ENCODE peak calls at places on chromosomes 13 and 19, in four cellular contexts. One of them, this sample, is unnamed.

GRCh38 chr19:10839071-10840050 is 3.3 kb upstream of the TMED1 start:
- DNase-seq in tibial nerve: no peak
- DNase-seq in stomach: no peak
- DNase-seq in aorta: no peak
- DNase-seq in this sample: no peak

GRCh38 chr13:70723732-70724131 is 615.5 kb upstream of the KLHL1 start:
- DNase-seq in tibial nerve: no peak
- DNase-seq in stomach: no peak
- DNase-seq in aorta: no peak
- DNase-seq in this sample: no peak

GRCh38 chr13:112719556-112719955 is 29.7 kb downstream of the ATP11A start:
- DNase-seq in tibial nerve: no peak
- DNase-seq in stomach: no peak
- DNase-seq in aorta: no peak
- DNase-seq in this sample: no peak

GRCh38 chr19:48578891-48579290 is 26.9 kb downstream of the SULT2B1 start:
- DNase-seq in tibial nerve: no peak
- DNase-seq in stomach: no peak
- DNase-seq in aorta: no peak
- DNase-seq in this sample: peak; percentile 36

GRCh38 chr13:109166807-109167206 is 537.4 kb downstream of the MYO16 start:
- DNase-seq in tibial nerve: no peak
- DNase-seq in stomach: no peak
- DNase-seq in aorta: no peak
- DNase-seq in this sample: no peak

GRCh38 chr13:89750371-89750770 is 1597.1 kb upstream of the MIR17HG start:
- DNase-seq in tibial nerve: no peak
- DNase-seq in stomach: no peak
- DNase-seq in aorta: no peak
- DNase-seq in this sample: no peak

GRCh38 chr19:4089400-4089908 is 22.8 kb upstream of the ZBTB7A start:
- DNase-seq in tibial nerve: no peak
- DNase-seq in stomach: no peak
- DNase-seq in aorta: peak; percentile 79
- DNase-seq in this sample: no peak

GRCh38 chr13:37381502-37381901 is 217.1 kb downstream of the POSTN start:
- DNase-seq in tibial nerve: no peak
- DNase-seq in stomach: no peak
- DNase-seq in aorta: no peak
- DNase-seq in this sample: no peak

GRCh38 chr13:28658796-28659610 is at the start of gene POMP:
- DNase-seq in tibial nerve: peak; percentile 87
- DNase-seq in stomach: peak; percentile 93
- DNase-seq in aorta: peak; percentile 99
- DNase-seq in this sample: peak; percentile 89

GRCh38 chr19:39297931-39298634 is 1.9 kb downstream of the IFNL1 start:
- DNase-seq in tibial nerve: no peak
- DNase-seq in stomach: peak; percentile 40
- DNase-seq in aorta: peak; percentile 66
- DNase-seq in this sample: peak; percentile 50

DNA sequence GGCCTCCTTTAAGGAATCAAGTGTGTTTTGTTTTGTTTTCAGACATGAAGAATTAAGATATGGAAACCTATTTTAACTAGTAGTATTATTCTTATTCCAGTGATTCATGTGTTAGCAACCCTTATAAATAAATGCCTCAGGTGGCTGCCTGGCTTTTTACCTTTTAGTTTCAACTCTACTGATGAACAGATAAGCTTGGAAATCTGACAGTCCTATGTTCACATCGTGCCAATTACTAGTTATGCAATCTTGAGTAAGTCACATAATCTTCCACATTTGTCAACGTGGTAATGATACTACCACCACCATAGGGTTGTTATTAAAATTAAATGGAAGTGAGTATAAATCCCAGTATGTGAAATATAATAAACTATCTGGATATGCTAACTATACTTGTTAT is 64.3 kb downstream of the TBC1D4 start:
- DNase-seq in tibial nerve: no peak
- DNase-seq in stomach: no peak
- DNase-seq in aorta: no peak
- DNase-seq in this sample: peak; percentile 40
- H3K4me1 ChIP-seq in tibial nerve: peaks cover 26% of the 10 kb centered on the region
- H3K4me1 ChIP-seq in stomach: peaks cover 25% of the 10 kb centered on the region
- H3K4me1 ChIP-seq in aorta: no peaks in the 10 kb centered on the region
- H3K4me1 ChIP-seq in this sample: peaks cover 5% of the 10 kb centered on the region

DNA sequence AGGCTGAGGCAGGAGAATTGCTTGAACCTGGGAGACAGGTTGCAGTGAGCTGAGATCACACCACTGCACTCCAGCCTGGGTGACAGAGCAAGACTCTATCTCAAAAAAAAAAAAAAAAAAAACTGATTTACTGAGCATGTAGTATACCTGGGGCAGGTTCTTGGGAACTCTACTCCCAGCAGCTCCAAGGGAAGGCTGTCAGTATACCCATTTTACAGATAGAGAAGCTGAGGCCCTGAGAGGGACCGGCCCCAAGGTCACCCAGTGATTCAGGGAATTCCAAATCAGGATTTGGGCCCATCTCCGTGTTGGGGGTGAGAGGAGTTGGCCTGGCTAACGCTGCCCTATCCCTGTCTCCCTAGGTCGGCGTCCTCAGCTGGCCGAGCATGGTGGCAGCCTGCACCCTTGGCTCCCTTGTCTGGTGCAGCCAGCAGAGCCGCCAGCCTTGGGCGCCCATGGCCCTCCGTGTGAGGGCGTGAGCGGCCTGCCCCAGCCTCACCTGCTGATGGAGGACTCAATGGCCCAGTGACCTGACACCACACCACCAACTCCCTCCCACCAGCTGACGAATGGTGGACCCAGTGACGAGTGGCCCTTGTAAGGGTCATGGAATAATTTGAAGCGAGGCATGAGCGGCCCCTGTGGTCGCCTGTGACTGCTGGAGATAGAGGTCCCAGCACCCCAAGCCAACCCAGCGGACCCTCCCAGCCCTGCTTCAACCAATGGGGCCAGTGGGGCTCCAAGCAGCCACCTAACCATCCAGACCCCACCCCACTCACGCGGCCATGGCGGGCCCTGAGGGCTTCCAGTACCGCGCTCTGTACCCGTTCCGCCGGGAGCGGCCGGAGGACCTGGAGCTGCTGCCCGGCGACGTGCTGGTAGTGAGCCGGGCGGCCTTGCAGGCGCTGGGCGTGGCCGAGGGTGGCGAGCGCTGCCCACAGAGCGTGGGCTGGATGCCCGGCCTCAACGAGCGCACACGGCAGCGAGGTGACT is 2.4 kb downstream of the PIK3R2 start:
- DNase-seq in tibial nerve: no peak
- DNase-seq in stomach: peak; percentile 85
- DNase-seq in aorta: no peak
- DNase-seq in this sample: peak; percentile 55
- H3K27ac ChIP-seq in tibial nerve: peak overlapping the region; percentile 56
- H3K27ac ChIP-seq in stomach: peak overlapping the region; percentile 72
- H3K27ac ChIP-seq in aorta: no peak overlapping the region
- H3K27ac ChIP-seq in this sample: no peak overlapping the region

GRCh38 chr19:44851427-44851826 is 5.3 kb downstream of the NECTIN2 start:
- DNase-seq in tibial nerve: no peak
- DNase-seq in stomach: no peak
- DNase-seq in aorta: no peak
- DNase-seq in this sample: no peak

GRCh38 chr19:44850641-44851109 is 4.6 kb downstream of the NECTIN2 start:
- DNase-seq in tibial nerve: no peak
- DNase-seq in stomach: peak; percentile 62
- DNase-seq in aorta: no peak
- DNase-seq in this sample: no peak

GRCh38 chr19:44855606-44856005 is 9.5 kb downstream of the NECTIN2 start:
- DNase-seq in tibial nerve: no peak
- DNase-seq in stomach: no peak
- DNase-seq in aorta: no peak
- DNase-seq in this sample: no peak

GRCh38 chr19:44857837-44858236 is 11.7 kb downstream of the NECTIN2 start:
- DNase-seq in tibial nerve: no peak
- DNase-seq in stomach: peak; percentile 47
- DNase-seq in aorta: no peak
- DNase-seq in this sample: peak; percentile 80

GRCh38 chr19:44856438-44857083 is 10.5 kb downstream of the NECTIN2 start:
- DNase-seq in tibial nerve: no peak
- DNase-seq in stomach: peak; percentile 56
- DNase-seq in aorta: no peak
- DNase-seq in this sample: no peak
- H3K36me3 ChIP-seq in tibial nerve: peaks cover 23% of the 10 kb centered on the region
- H3K36me3 ChIP-seq in stomach: peaks cover 20% of the 10 kb centered on the region
- H3K36me3 ChIP-seq in aorta: peaks cover 2% of the 10 kb centered on the region
- H3K36me3 ChIP-seq in this sample: peaks cover 3% of the 10 kb centered on the region

DNA sequence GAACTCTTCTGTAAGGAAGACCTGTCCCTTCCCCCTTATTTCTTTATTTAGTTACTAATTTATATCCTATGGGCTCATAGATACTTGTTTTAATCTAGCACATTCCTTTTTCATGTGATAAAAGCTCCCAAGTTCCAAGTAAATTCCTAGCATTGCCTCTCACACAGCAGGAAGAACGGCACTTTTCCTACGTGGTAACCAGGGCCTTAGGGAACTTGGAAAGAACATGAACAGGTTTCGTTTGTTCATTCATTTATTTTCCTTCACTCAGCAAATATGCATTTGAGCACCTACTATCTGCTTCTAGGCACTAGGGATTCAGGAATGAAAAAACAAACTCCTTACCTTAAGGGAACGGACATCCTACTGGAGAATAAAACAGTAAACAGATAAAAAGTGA is 125.1 kb downstream of the SIPA1L3 start:
- DNase-seq in tibial nerve: no peak
- DNase-seq in stomach: no peak
- DNase-seq in aorta: no peak
- DNase-seq in this sample: no peak
- H3K4me1 ChIP-seq in tibial nerve: peaks cover 9% of the 10 kb centered on the region
- H3K4me1 ChIP-seq in stomach: peaks cover 4% of the 10 kb centered on the region
- H3K4me1 ChIP-seq in aorta: no peaks in the 10 kb centered on the region
- H3K4me1 ChIP-seq in this sample: no peaks in the 10 kb centered on the region

GRCh38 chr19:50749490-50749889 is 20.8 kb upstream of the GPR32 start:
- DNase-seq in tibial nerve: no peak
- DNase-seq in stomach: no peak
- DNase-seq in aorta: no peak
- DNase-seq in this sample: no peak
- H3K27ac ChIP-seq in tibial nerve: no peak overlapping the region
- H3K27ac ChIP-seq in stomach: no peak overlapping the region
- H3K27ac ChIP-seq in aorta: no peak overlapping the region
- H3K27ac ChIP-seq in this sample: no peak overlapping the region

GRCh38 chr19:14695471-14695870 is 5.6 kb downstream of the ZNF333 start:
- DNase-seq in tibial nerve: no peak
- DNase-seq in stomach: no peak
- DNase-seq in aorta: no peak
- DNase-seq in this sample: no peak

GRCh38 chr19:14694867-14695266 is 5.0 kb downstream of the ZNF333 start:
- DNase-seq in tibial nerve: no peak
- DNase-seq in stomach: no peak
- DNase-seq in aorta: no peak
- DNase-seq in this sample: no peak

GRCh38 chr19:14700711-14701110 is 10.9 kb downstream of the ZNF333 start:
- DNase-seq in tibial nerve: no peak
- DNase-seq in stomach: no peak
- DNase-seq in aorta: no peak
- DNase-seq in this sample: no peak

GRCh38 chr19:14703833-14704232 is 14.0 kb downstream of the ZNF333 start:
- DNase-seq in tibial nerve: no peak
- DNase-seq in stomach: no peak
- DNase-seq in aorta: no peak
- DNase-seq in this sample: no peak

DNA sequence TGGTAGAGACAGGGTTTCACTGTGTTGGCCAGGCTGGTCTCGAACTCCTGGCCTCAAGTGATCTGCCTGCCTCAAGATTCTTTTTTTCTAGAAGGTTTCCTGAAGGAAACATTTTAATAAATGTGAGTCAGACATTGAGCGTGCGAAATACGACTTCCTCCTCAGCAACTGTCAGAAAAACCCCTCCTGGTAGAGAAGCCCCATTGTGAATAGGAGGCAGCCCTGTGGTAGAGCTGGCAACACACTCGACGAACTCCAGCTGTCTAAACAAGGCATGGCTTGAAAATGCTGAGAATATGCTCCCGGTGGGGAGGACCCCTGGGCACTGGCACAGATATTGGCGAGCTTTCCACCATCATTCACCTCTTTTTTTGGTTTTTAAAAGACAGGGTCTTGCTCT is 9.8 kb downstream of the ZNF333 start:
- DNase-seq in tibial nerve: no peak
- DNase-seq in stomach: no peak
- DNase-seq in aorta: no peak
- DNase-seq in this sample: no peak
- H3K36me3 ChIP-seq in tibial nerve: peaks cover 100% of the 10 kb centered on the region
- H3K36me3 ChIP-seq in stomach: peaks cover 99% of the 10 kb centered on the region
- H3K36me3 ChIP-seq in aorta: peaks cover 26% of the 10 kb centered on the region
- H3K36me3 ChIP-seq in this sample: peaks cover 17% of the 10 kb centered on the region

GRCh38 chr19:17306285-17306714 is 628 bp downstream of the MRPL34 start:
- DNase-seq in tibial nerve: no peak
- DNase-seq in stomach: no peak
- DNase-seq in aorta: peak; percentile 82
- DNase-seq in this sample: peak; percentile 68

GRCh38 chr19:17309962-17310461 is 649 bp downstream of the DDA1 start:
- DNase-seq in tibial nerve: no peak
- DNase-seq in stomach: no peak
- DNase-seq in aorta: no peak
- DNase-seq in this sample: no peak

GRCh38 chr19:17309198-17309961 is at the start of gene DDA1:
- DNase-seq in tibial nerve: peak; percentile 99
- DNase-seq in stomach: peak; percentile 100
- DNase-seq in aorta: peak; percentile 99
- DNase-seq in this sample: peak; percentile 100

GRCh38 chr19:17305517-17306284 is at the start of gene MRPL34:
- DNase-seq in tibial nerve: peak; percentile 89
- DNase-seq in stomach: peak; percentile 99
- DNase-seq in aorta: peak; percentile 97
- DNase-seq in this sample: peak; percentile 99

GRCh38 chr19:17307876-17308377 is 1.4 kb upstream of the DDA1 start:
- DNase-seq in tibial nerve: no peak
- DNase-seq in stomach: no peak
- DNase-seq in aorta: no peak
- DNase-seq in this sample: no peak
- H3K4me1 ChIP-seq in tibial nerve: peaks cover 43% of the 10 kb centered on the region
- H3K4me1 ChIP-seq in stomach: peaks cover 71% of the 10 kb centered on the region
- H3K4me1 ChIP-seq in aorta: no peaks in the 10 kb centered on the region
- H3K4me1 ChIP-seq in this sample: peaks cover 6% of the 10 kb centered on the region

GRCh38 chr19:17088552-17088951 is 13.0 kb downstream of the MYO9B start:
- DNase-seq in tibial nerve: no peak
- DNase-seq in stomach: no peak
- DNase-seq in aorta: no peak
- DNase-seq in this sample: no peak
- H3K27ac ChIP-seq in tibial nerve: peak overlapping the region; percentile 69
- H3K27ac ChIP-seq in stomach: peak overlapping the region; percentile 37
- H3K27ac ChIP-seq in aorta: peak overlapping the region; percentile 18
- H3K27ac ChIP-seq in this sample: peak overlapping the region; percentile 51